ENCODE peak calls at places on chromosomes 5 and 9, in six cellular contexts. D is Panc1; M is NCI-H510A; G is stimulated activated CD8-positive, alpha-beta memory T cell treated with anti-CD3 and anti-CD28 coated beads, Interleukin-2, amount 100 ng/mL, for 48 hours; P is upper lobe of right lung; T is WTC11. U is an unnamed sample.

GRCh38 chr5:78527054-78527884 is 121.3 kb downstream of the LHFPL2 start:
- DNase-seq in D (no peak), M (no peak), G (no peak), P (no peak), T (no peak), U (peak; percentile 70)

GRCh38 chr9:82234160-82234943 is 245.8 kb downstream of the SPATA31D1 start:
- DNase-seq in D (no peak), M (no peak), G (no peak), P (no peak), T (no peak), U (no peak)

GRCh38 chr5:92504346-92504745 is 1076.7 kb downstream of the NR2F1-AS1 start:
- DNase-seq in D (no peak), M (no peak), G (no peak), P (no peak), T (no peak), U (no peak)

GRCh38 chr9:138066049-138066448 is 188.5 kb downstream of the CACNA1B start:
- DNase-seq in D (no peak), M (no peak), G (no peak), P (peak; percentile 29), T (peak; percentile 39), U (peak; percentile 74)

GRCh38 chr5:175654807-175655206 is 3.1 kb upstream of the HRH2 start:
- DNase-seq in D (no peak), M (peak; percentile 24), G (no peak), P (no peak), T (no peak), U (no peak)

GRCh38 chr5:61744690-61745619 is 412.9 kb downstream of the ZSWIM6 start:
- DNase-seq in D (no peak), M (no peak), G (no peak), P (no peak), T (no peak), U (no peak)

GRCh38 chr5:139014726-139015125 is 139.6 kb upstream of the LRRTM2 start:
- DNase-seq in D (peak; percentile 68), M (no peak), G (no peak), P (no peak), T (no peak), U (no peak)

GRCh38 chr5:35963381-35963843 is 25.0 kb upstream of the CAPSL start:
- DNase-seq in D (no peak), M (no peak), G (no peak), P (no peak), T (peak; percentile 61), U (peak; percentile 81)

GRCh38 chr5:10735569-10736255 is 25.3 kb downstream of the DAP start:
- DNase-seq in D (no peak), M (no peak), G (no peak), P (no peak), T (no peak), U (no peak)

GRCh38 chr5:170162631-170163321 is 57.1 kb downstream of the FOXI1 start:
- DNase-seq in D (no peak), M (no peak), G (no peak), P (no peak), T (no peak), U (no peak)

GRCh38 chr5:16784843-16785791 is 151.0 kb downstream of the MYO10 start:
- DNase-seq in D (no peak), M (no peak), G (peak; percentile 4), P (no peak), T (no peak), U (no peak)

GRCh38 chr5:141508808-141509611 is 20.1 kb downstream of the PCDHGC5 start:
- DNase-seq in D (no peak), M (no peak), G (no peak), P (no peak), T (peak; percentile 72), U (peak; percentile 89)

GRCh38 chr9:99918134-99918533 is 11.7 kb downstream of the STX17 start:
- DNase-seq in D (no peak), M (no peak), G (no peak), P (no peak), T (no peak), U (no peak)

GRCh38 chr5:133250527-133250926 is 198.7 kb downstream of the HSPA4 start:
- DNase-seq in D (no peak), M (no peak), G (no peak), P (no peak), T (no peak), U (no peak)

GRCh38 chr5:77168884-77169254 is 41.6 kb upstream of the PDE8B start:
- DNase-seq in D (no peak), M (no peak), G (no peak), P (peak; percentile 66), T (no peak), U (peak; percentile 22)

GRCh38 chr5:52840286-52841050 is 52.8 kb downstream of the ITGA1 start:
- DNase-seq in D (no peak), M (no peak), G (no peak), P (no peak), T (no peak), U (no peak)

GRCh38 chr5:147898875-147899401 is 7.4 kb downstream of the C5orf46 start:
- DNase-seq in D (peak; percentile 65), M (no peak), G (no peak), P (no peak), T (no peak), U (no peak)

GRCh38 chr9:107674937-107675277 is 185.3 kb upstream of the KLF4 start:
- DNase-seq in D (no peak), M (no peak), G (no peak), P (no peak), T (no peak), U (no peak)

GRCh38 chr9:87844471-87844870 is 38.2 kb upstream of the SPATA31E1 start:
- DNase-seq in D (no peak), M (no peak), G (no peak), P (no peak), T (no peak), U (no peak)

GRCh38 chr9:27151693-27152397 is 42.8 kb downstream of the TEK start:
- DNase-seq in D (no peak), M (no peak), G (no peak), P (no peak), T (no peak), U (no peak)

GRCh38 chr9:6910032-6910431 is 152.3 kb downstream of the KDM4C start:
- DNase-seq in D (no peak), M (no peak), G (no peak), P (no peak), T (no peak), U (no peak)

GRCh38 chr5:174204914-174205313 is 159.4 kb downstream of the NSG2 start:
- DNase-seq in D (no peak), M (peak; percentile 57), G (no peak), P (no peak), T (peak; percentile 83), U (peak; percentile 86)